ENCODE peak calls at places on chromosomes 6 and 20, in seven cellular contexts. P is BJ, O is upper lobe of right lung, J is astrocyte of the spinal cord, A is H1, K is MCF 10A, N is progenitor cell of endocrine pancreas. M is an unnamed sample.

GRCh38 chr6:114564302-114564933 is 221.6 kb upstream of the HS3ST5 start:
- DNase-seq in N (no peak), A (no peak), J (no peak), O (no peak), K (no peak), P (no peak), M (no peak)

GRCh38 chr20:2616634-2617033 is 35.8 kb upstream of the NOP56 start:
- DNase-seq in A (no peak), J (no peak), N (no peak), P (no peak), O (no peak), K (no peak), M (no peak)

GRCh38 chr6:25831532-25832306 is at the start of gene SLC17A1:
- DNase-seq in P (no peak), N (no peak), K (no peak), O (no peak), A (no peak), J (no peak), M (no peak)

GRCh38 chr20:45419188-45420091 is 3.5 kb downstream of the PIGT start:
- DNase-seq in N (no peak), A (no peak), O (no peak), J (peak), P (peak), K (peak), M (no peak)

GRCh38 chr6:1614767-1615650 is 5.3 kb downstream of the FOXC1 start:
- DNase-seq in K (no peak), A (no peak), P (no peak), O (no peak), J (no peak), N (no peak), M (no peak)

GRCh38 chr6:29507319-29507718 is 19.6 kb upstream of the MAS1L start:
- DNase-seq in K (no peak), P (no peak), J (no peak), A (no peak), N (no peak), O (no peak), M (no peak)

GRCh38 chr6:22471369-22471690 is 98.0 kb upstream of the HDGFL1 start:
- DNase-seq in P (no peak), N (no peak), K (no peak), J (no peak), O (no peak), A (no peak), M (no peak)

GRCh38 chr20:157154-157553 is at the start of gene DEFB127:
- DNase-seq in O (no peak), N (no peak), K (no peak), A (no peak), P (no peak), J (no peak), M (no peak)

GRCh38 chr6:134979142-134979541 is 29.2 kb upstream of the ALDH8A1 start:
- DNase-seq in K (no peak), P (no peak), O (no peak), J (no peak), N (no peak), A (no peak), M (no peak)

GRCh38 chr20:63172726-63173125 is 43.2 kb downstream of the YTHDF1 start:
- DNase-seq in J (no peak), N (no peak), O (no peak), P (no peak), K (peak), A (no peak), M (no peak)
- TF ChIP-seq CTCF in J (peak), N (no peak), O (no peak), P (no peak), K (no peak), A (peak), M (no peak)

GRCh38 chr6:79694623-79695311 is 63.6 kb downstream of the SH3BGRL2 start:
- DNase-seq in N (no peak), A (no peak), K (no peak), P (no peak), J (no peak), O (no peak), M (no peak)
- TF ChIP-seq CTCF in N (peak), A (peak), K (no peak), P (peak), J (peak), O (no peak), M (no peak)

GRCh38 chr20:62707981-62708521 is 585 bp upstream of the NTSR1 start:
- DNase-seq in N (no peak), P (no peak), K (peak), O (no peak), J (no peak), A (no peak), M (no peak)
- TF ChIP-seq CTCF in N (peak), P (peak), K (peak), O (peak), J (peak), A (peak), M (no peak)

DNA sequence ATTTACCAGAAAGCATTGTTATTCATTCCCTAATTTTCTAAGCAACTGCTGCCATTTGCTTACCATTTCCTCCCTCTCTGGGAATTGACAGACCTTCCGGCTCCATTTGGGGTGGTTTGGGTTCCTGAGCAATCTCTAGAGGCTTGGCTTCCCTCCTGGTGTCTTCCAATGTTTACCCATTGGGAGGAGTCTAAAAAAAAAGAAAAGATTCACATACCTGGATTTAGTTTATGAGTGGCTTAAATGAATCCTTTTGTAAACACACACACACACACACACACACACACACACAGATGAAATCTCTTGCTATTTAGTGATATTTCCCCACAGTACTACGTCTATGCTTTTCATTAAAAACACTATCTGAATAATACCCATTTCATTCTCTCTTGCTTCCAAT is 48.3 kb upstream of the TRAF3IP2 start:
- DNase-seq in O (no peak), A (no peak), N (no peak), K (no peak), P (no peak), J (no peak), M (no peak)
- TF ChIP-seq CTCF in O (no peak), A (no peak), N (no peak), K (no peak), P (no peak), J (no peak), M (no peak)

GRCh38 chr6:107523054-107523791 is 33.3 kb downstream of the SOBP start:
- DNase-seq in K (no peak), P (no peak), J (no peak), N (no peak), A (no peak), O (peak), M (no peak)
- TF ChIP-seq CTCF in K (no peak), P (no peak), J (no peak), N (no peak), A (no peak), O (no peak), M (no peak)

GRCh38 chr6:94862116-94862515 is 715.2 kb upstream of the MANEA start:
- DNase-seq in P (no peak), A (no peak), K (no peak), N (no peak), O (no peak), J (peak), M (no peak)

GRCh38 chr6:94859924-94860323 is 717.4 kb upstream of the MANEA start:
- DNase-seq in A (no peak), J (no peak), K (no peak), O (no peak), P (no peak), N (no peak), M (no peak)
- TF ChIP-seq CTCF in A (no peak), J (no peak), K (no peak), O (no peak), P (no peak), N (no peak), M (no peak)

DNA sequence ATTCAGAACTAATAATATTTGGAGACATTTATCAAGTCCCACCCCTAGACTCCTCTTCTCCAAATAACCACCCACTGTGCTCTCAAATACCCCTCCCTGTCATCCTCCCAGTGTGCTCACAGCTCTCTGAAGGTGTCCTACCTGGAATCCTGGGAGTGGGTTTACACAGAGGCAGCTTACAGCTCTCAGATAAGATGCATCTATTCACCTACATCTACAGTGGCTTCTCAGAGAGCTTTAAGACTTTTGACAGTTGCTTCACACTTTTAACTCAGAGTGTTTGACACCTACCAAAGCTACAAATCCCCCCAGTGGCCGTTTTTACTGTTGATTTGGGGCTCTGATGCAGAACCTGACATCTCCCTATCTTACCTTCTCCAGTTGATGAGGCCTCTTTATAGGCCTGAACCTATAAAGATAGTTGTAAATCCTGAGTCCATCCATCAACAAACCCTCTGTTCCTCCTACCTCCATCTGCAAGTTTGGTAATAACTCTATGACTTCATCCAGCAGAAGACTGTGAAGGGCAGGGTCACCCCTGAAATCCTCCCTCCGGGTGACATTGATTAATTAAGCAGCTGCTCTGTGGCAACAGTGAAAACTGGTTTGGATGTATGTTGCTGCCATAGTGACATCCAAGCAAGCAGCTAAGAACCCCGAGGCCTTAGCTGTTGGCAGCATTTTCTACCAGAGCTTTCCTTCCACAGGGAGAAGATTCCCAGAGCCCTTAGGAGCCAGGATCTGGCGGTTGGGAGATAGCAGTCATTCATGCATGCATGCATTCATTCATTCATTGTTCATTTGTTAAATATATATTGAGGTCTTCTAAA is 226.1 kb upstream of the RREB1 start:
- DNase-seq in K (no peak), J (no peak), O (no peak), A (no peak), P (no peak), N (no peak), M (no peak)
- TF ChIP-seq CTCF in K (no peak), J (no peak), O (no peak), A (no peak), P (no peak), N (no peak), M (no peak)

DNA sequence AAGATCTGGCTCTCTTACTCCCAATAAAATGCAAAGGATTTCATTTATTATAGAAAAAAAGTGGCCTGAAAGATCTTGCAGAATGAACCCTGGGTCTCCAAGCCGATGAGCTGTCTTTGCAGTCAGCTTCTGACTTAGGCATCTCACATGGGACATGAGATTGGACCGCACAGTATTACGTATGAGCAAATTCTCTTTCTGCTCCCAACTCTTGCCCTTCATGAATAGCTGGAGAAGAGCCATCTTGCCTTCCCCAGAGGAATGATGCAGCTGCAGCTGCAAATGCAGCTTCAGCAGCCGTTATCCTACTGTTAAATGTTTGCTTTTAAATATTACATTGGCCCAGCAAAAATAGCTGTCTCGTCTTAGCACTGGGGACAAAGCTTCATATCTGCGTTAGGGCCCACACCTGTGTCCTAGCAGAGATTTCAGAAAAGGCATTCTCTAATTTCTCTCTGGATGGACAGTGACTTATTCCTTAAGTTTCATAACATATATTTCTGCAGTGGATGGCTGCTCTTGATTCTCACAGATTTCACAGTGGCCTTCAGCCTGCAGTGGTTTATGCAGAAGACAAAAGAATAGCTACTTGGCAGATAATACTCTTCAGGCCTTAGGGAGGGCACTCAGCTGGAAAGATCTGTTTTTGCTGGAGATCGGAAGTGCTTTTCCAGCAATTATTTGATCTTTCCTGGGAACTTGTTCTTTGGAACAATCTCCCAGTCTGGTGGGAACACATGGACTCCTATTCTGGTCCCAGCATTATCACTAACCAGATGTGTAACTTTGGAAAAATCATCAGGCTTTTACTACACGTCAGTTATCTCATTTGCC is 129.2 kb downstream of the FYN start:
- DNase-seq in K (no peak), A (no peak), O (no peak), J (peak), N (no peak), P (no peak), M (no peak)
- TF ChIP-seq CTCF in K (no peak), A (no peak), O (no peak), J (no peak), N (no peak), P (no peak), M (no peak)

GRCh38 chr20:61584851-61585250 is 332.8 kb downstream of the CDH4 start:
- DNase-seq in A (no peak), O (no peak), P (no peak), N (no peak), K (no peak), J (no peak), M (no peak)
- TF ChIP-seq CTCF in A (no peak), O (no peak), P (no peak), N (no peak), K (no peak), J (no peak), M (no peak)